ENCODE peak calls at places on chromosome 4, in seven cellular contexts. U is Calu3; M is esophagus squamous epithelium; G is CD8-positive, alpha-beta T cell; T is ovary; S is osteocyte; E is left ventricle myocardium inferior. H is an unnamed sample.

GRCh38 chr4:85825937-85826678 is 351.2 kb downstream of the ARHGAP24 start:
- DNase-seq in U (peak; percentile 67), M (no peak), G (no peak), T (no peak), S (no peak), E (no peak), H (no peak)

GRCh38 chr4:77045490-77045889 is 30.3 kb downstream of the CCNI start:
- DNase-seq in U (no peak), M (no peak), G (no peak), T (no peak), S (no peak), E (no peak), H (no peak)

GRCh38 chr4:13906727-13907126 is 279.2 kb upstream of the BOD1L1 start:
- DNase-seq in U (no peak), M (no peak), G (no peak), T (no peak), S (no peak), E (no peak), H (no peak)

GRCh38 chr4:16056681-16057400 is 27.0 kb downstream of the PROM1 start:
- DNase-seq in U (no peak), M (no peak), G (no peak), T (no peak), S (no peak), E (no peak), H (no peak)

GRCh38 chr4:78414116-78414515 is 137.5 kb upstream of the ANXA3 start:
- DNase-seq in U (no peak), M (no peak), G (no peak), T (no peak), S (no peak), E (no peak), H (no peak)

GRCh38 chr4:54855221-54855854 is 197.6 kb downstream of the KIT start:
- DNase-seq in U (no peak), M (no peak), G (no peak), T (no peak), S (no peak), E (peak; percentile 14), H (no peak)

GRCh38 chr4:123299212-123299651 is 97.4 kb upstream of the SPRY1 start:
- DNase-seq in U (no peak), M (no peak), G (no peak), T (no peak), S (no peak), E (no peak), H (no peak)

GRCh38 chr4:59598233-59598618 is 1601.9 kb upstream of the ADGRL3 start:
- DNase-seq in U (no peak), M (no peak), G (no peak), T (no peak), S (no peak), E (no peak), H (no peak)

GRCh38 chr4:37803348-37803973 is 23.0 kb upstream of the PGM2 start:
- DNase-seq in U (no peak), M (no peak), G (no peak), T (no peak), S (no peak), E (no peak), H (peak; percentile 34)

GRCh38 chr4:8457646-8458045 is 17.1 kb downstream of the TRMT44 start:
- DNase-seq in U (no peak), M (no peak), G (no peak), T (no peak), S (no peak), E (no peak), H (no peak)
- TF ChIP-seq CTCF in U (no peak), M (no peak), G (no peak), T (no peak), S (no peak), E (no peak), H (no peak)

GRCh38 chr4:100746141-100746540 is 228.3 kb upstream of the EMCN start:
- DNase-seq in U (no peak), M (no peak), G (no peak), T (no peak), S (peak; percentile 74), E (no peak), H (no peak)

GRCh38 chr4:100736651-100737450 is 219.0 kb upstream of the EMCN start:
- DNase-seq in U (no peak), M (no peak), G (no peak), T (no peak), S (no peak), E (no peak), H (no peak)

GRCh38 chr4:100738388-100739165 is 220.8 kb upstream of the EMCN start:
- DNase-seq in U (peak; percentile 47), M (no peak), G (no peak), T (no peak), S (no peak), E (no peak), H (peak; percentile 16)

GRCh38 chr4:100742045-100742444 is 224.2 kb upstream of the EMCN start:
- DNase-seq in U (peak; percentile 8), M (no peak), G (no peak), T (no peak), S (no peak), E (no peak), H (no peak)
- TF ChIP-seq CTCF in U (no peak), M (no peak), G (no peak), T (no peak), S (peak; percentile 45), E (peak; percentile 58), H (no peak)

GRCh38 chr4:3244747-3245146 is 4.2 kb upstream of the MSANTD1 start:
- DNase-seq in U (no peak), M (no peak), G (no peak), T (no peak), S (no peak), E (no peak), H (no peak)

GRCh38 chr4:3248178-3248480 is 830 bp upstream of the MSANTD1 start:
- DNase-seq in U (no peak), M (no peak), G (no peak), T (no peak), S (no peak), E (no peak), H (no peak)

GRCh38 chr4:3247399-3248177 is 1.4 kb upstream of the MSANTD1 start:
- DNase-seq in U (no peak), M (no peak), G (no peak), T (no peak), S (no peak), E (no peak), H (no peak)

GRCh38 chr4:3245676-3246075 is 3.3 kb upstream of the MSANTD1 start:
- DNase-seq in U (no peak), M (no peak), G (no peak), T (no peak), S (no peak), E (no peak), H (no peak)

DNA sequence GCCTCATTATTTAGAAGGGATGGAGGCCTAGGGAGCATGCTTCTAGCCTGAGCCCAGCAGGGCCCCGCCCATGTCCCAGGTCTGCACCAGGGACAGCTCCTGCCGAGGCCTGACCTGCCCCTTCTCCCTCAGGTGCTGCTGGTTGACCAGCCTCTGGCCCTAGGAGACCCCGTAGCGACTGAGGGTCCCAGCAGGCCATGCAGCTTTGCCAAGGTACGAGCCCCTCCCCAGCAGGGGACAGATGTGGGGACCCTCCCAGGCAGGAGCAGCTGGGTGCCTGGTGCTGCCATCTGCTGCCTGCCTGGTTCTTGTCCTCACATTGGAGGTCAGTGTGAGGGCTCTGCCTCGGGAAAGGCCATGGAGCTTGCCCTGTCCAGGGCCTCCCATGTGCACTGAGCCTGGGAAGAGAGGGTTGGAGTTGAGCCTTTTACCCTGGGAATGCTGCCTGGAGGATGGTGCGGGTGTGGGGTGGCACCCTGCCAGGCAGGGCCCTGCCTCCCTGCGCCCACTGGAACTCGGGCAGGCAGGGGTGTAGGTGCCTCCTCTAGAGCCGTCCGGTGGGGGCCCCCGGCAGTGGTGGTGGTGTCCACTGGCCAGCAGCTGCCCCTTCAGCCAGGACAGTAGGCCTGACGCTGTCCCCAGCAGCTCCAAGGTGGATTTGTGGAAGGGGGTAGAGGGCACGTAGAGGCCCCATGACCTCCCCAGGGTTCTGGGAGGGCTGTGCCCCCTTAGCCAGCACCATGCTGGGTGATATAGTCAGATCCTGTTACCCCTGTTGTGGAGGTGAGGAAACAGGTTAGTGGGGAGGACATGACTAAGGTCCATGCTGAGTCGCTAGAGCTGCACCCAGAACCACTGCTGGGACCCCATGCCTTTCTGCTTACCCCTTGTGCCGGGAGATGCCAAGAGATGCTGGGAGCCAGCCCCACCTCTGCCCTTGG is 2.2 kb upstream of the MSANTD1 start:
- DNase-seq in U (no peak), M (no peak), G (no peak), T (no peak), S (no peak), E (no peak), H (no peak)
- TF ChIP-seq CTCF in U (no peak), M (no peak), G (no peak), T (no peak), S (no peak), E (no peak), H (no peak)

DNA sequence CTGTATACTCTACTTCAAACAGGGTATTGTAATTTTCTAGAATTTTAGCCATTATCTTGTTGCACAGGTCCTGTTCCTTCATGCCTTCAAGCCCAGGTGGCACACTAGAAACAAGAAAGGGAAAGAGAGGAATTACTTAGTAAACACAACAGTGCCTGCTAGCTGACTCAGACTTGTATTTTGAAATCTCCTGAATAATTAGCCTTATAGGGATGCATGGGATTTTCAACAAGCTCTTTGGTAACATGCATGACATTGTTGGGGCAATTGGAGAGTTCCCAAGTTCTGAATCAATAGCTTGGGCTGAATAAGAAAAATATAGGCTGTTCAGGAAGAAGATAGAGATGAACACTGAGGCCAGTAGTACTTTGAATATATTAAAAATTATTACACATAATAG is 118.8 kb downstream of the FAM13A start:
- DNase-seq in U (peak; percentile 6), M (no peak), G (no peak), T (no peak), S (no peak), E (no peak), H (no peak)
- TF ChIP-seq CTCF in U (no peak), M (no peak), G (no peak), T (no peak), S (no peak), E (no peak), H (no peak)

DNA sequence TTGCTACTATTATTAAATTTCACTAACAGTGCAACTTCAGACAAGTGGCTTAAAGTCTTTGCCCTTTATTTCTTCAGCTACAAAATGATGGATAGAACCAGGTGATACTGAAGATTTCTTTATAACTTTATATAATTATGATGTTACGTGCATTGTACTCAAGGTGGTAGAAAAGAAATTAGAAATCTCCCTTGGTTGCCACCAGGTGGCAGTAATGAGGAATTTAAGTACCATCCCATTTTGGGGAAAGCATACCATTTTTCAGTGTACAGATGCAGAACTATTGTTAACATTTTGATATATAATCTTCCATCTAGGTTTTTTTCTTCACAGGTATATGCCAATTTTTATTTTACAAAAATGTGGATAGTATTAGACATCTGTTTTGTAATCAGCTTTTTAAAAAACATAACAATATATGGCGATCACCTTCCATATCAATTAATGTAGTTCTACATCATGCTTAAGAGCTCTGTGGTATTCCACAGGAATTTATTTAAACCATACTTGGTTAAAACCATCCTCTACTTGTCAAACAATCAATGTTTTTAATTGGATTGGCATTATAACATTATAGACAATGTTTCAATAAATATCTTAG is 37.7 kb upstream of the RAB33B start:
- DNase-seq in U (peak; percentile 24), M (no peak), G (no peak), T (no peak), S (no peak), E (no peak), H (no peak)
- TF ChIP-seq CTCF in U (peak; percentile 16), M (peak; percentile 52), G (peak; percentile 81), T (no peak), S (peak; percentile 71), E (peak; percentile 76), H (peak; percentile 45)